ENCODE peak calls at places on chromosomes 1 and 21, in five cellular contexts. D is K562, O is A549, R is HepG2, P is GM12878. H is an unnamed sample.

GRCh38 chr1:234083460-234083859 is 179.0 kb downstream of the SLC35F3 start:
- DNase-seq in D (no peak), O (no peak), R (no peak), P (no peak), H (no peak)

GRCh38 chr1:161197560-161198205 is 1.2 kb downstream of the ADAMTS4 start:
- DNase-seq in D (no peak), O (no peak), R (no peak), P (no peak), H (no peak)

GRCh38 chr1:165631403-165632151 is 543 bp downstream of the MGST3 start:
- DNase-seq in D (peak), O (peak), R (no peak), P (no peak), H (peak)

GRCh38 chr1:10575616-10576015 is 100.9 kb downstream of the PEX14 start:
- DNase-seq in D (no peak), O (peak), R (no peak), P (no peak), H (peak)

GRCh38 chr1:229296541-229296941 is 25.6 kb downstream of the RAB4A start:
- DNase-seq in D (no peak), O (no peak), R (no peak), P (no peak), H (peak)

GRCh38 chr1:204190212-204191211 is 5.8 kb downstream of the KISS1 start:
- DNase-seq in D (peak), O (no peak), R (peak), P (no peak), H (peak)

GRCh38 chr1:155453141-155453540 is 109.5 kb downstream of the ASH1L start:
- DNase-seq in D (no peak), O (no peak), R (no peak), P (no peak), H (no peak)

GRCh38 chr1:221451741-221452140 is 290.1 kb downstream of the DUSP10 start:
- DNase-seq in D (no peak), O (no peak), R (no peak), P (no peak), H (no peak)

GRCh38 chr1:224339422-224340033 is 9.6 kb upstream of the NVL start:
- DNase-seq in D (no peak), O (no peak), R (no peak), P (no peak), H (no peak)

GRCh38 chr1:223678841-223679240 is 13.3 kb upstream of the CAPN8 start:
- DNase-seq in D (peak), O (no peak), R (no peak), P (no peak), H (no peak)

GRCh38 chr1:153563991-153564390 is 1.7 kb downstream of the S100A2 start:
- DNase-seq in D (no peak), O (no peak), R (no peak), P (no peak), H (no peak)

GRCh38 chr1:58755468-58755872 is 28.4 kb downstream of the JUN start:
- DNase-seq in D (no peak), O (peak), R (peak), P (peak), H (peak)

GRCh38 chr1:113021430-113022085 is 51.4 kb upstream of the LRIG2 start:
- DNase-seq in D (no peak), O (no peak), R (peak), P (no peak), H (no peak)

GRCh38 chr1:62175568-62176179 is 19.0 kb upstream of the L1TD1 start:
- DNase-seq in D (peak), O (no peak), R (peak), P (no peak), H (peak)

GRCh38 chr1:44447051-44447806 is 42.2 kb downstream of the RNF220 start:
- DNase-seq in D (no peak), O (no peak), R (no peak), P (no peak), H (no peak)

GRCh38 chr1:5745776-5746610 is 246.2 kb downstream of the NPHP4 start:
- DNase-seq in D (peak), O (peak), R (peak), P (no peak), H (peak)

GRCh38 chr1:41560496-41560895 is 76.0 kb upstream of the EDN2 start:
- DNase-seq in D (no peak), O (no peak), R (no peak), P (no peak), H (no peak)

GRCh38 chr1:215568287-215568692 is 1.2 kb downstream of the KCTD3 start:
- DNase-seq in D (peak), O (peak), R (no peak), P (no peak), H (peak)

GRCh38 chr1:209659909-209660308 is 7.7 kb upstream of the LAMB3 start:
- DNase-seq in D (no peak), O (no peak), R (no peak), P (no peak), H (peak)

GRCh38 chr1:99327357-99327756 is 63.1 kb downstream of the PLPPR4 start:
- DNase-seq in D (no peak), O (no peak), R (no peak), P (no peak), H (no peak)

GRCh38 chr1:36937371-36937770 is 96.9 kb downstream of the GRIK3 start:
- DNase-seq in D (no peak), O (no peak), R (no peak), P (no peak), H (no peak)

GRCh38 chr1:20199410-20199809 is 13.1 kb upstream of the PLA2G2C start:
- DNase-seq in D (no peak), O (no peak), R (no peak), P (no peak), H (no peak)

GRCh38 chr1:229230893-229231753 is 39.8 kb upstream of the RAB4A start:
- DNase-seq in D (no peak), O (peak), R (no peak), P (no peak), H (no peak)

GRCh38 chr1:172969611-172970010 is 81.1 kb downstream of the TNFSF18 start:
- DNase-seq in D (no peak), O (peak), R (peak), P (no peak), H (peak)

GRCh38 chr1:200179126-200179780 is 151.7 kb downstream of the NR5A2 start:
- DNase-seq in D (no peak), O (no peak), R (no peak), P (no peak), H (peak)

GRCh38 chr1:119659628-119660027 is 11.6 kb upstream of the ZNF697 start:
- DNase-seq in D (no peak), O (no peak), R (no peak), P (no peak), H (peak)

GRCh38 chr1:29410476-29410875 is 174.2 kb downstream of the PTPRU start:
- DNase-seq in D (no peak), O (no peak), R (no peak), P (no peak), H (no peak)
- TF ChIP-seq RFX5 in D (no peak), O (no peak), R (no peak), P (no peak), H (no peak)

DNA sequence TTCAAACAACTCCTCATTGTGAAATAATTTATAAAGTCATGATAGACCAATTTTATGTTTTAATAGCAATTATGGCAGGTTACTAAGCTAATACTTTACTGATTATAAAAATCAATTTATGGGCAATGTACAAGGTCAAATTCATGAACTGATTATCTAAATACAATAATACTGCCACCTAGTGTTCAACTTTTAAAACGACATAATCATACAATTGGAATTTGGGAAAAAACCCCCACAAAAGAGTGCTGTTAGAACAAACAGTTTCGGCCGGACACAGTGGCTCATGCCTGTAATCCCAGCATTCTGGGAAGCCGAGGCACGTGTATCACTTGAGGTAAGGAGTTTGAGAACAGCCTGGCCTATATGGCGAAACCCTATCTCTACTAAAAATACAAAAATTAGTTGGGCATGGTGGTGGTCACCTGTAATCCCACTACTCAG is 14.0 kb downstream of the GTF2B start:
- DNase-seq in D (no peak), O (no peak), R (peak), P (no peak), H (peak)
- TF ChIP-seq RFX5 in D (no peak), O (no peak), R (no peak), P (no peak), H (no peak)

DNA sequence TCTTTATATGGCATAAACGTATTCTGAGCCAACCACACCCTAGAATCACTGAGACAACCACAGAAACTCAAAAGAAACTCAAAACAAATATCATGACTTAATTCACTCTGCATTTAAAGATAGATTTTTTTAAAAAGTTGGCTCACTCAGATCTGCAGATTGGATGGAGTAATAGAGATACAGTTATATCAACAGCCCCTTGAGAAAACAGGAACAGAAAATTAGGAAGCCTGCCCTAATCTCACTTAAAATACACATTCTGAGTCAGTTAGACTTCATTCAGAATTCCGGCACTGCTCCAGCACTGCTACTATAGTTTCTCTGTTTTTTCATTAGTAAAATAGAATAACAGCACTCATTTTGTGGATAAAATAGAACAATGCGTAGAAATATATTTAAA is 94.9 kb downstream of the COL24A1 start:
- DNase-seq in D (no peak), O (no peak), R (no peak), P (no peak), H (peak)
- TF ChIP-seq RFX5 in D (no peak), O (no peak), R (no peak), P (no peak), H (no peak)

DNA sequence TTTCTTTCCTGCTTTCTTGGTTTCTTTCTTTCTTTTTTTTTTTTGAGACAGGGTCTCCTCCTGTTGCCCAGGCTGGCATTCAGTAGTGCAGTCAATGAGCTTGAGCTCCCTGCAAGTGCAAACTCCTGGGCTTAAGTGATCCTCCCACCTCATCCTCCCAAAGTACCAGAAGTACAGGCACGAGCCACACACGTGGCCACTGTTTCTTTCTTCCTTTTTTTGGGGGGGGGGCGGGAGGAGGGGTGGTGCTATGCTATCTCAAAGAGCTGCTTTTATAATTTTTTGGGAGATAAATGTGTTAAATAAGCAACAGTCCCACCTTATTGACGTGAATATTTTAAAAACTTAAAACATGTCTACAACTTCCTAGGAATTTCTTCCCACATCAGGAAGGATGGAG is 42.2 kb downstream of the AK4 start:
- DNase-seq in D (no peak), O (no peak), R (no peak), P (no peak), H (no peak)
- TF ChIP-seq RFX5 in D (no peak), O (no peak), R (no peak), P (no peak), H (no peak)

DNA sequence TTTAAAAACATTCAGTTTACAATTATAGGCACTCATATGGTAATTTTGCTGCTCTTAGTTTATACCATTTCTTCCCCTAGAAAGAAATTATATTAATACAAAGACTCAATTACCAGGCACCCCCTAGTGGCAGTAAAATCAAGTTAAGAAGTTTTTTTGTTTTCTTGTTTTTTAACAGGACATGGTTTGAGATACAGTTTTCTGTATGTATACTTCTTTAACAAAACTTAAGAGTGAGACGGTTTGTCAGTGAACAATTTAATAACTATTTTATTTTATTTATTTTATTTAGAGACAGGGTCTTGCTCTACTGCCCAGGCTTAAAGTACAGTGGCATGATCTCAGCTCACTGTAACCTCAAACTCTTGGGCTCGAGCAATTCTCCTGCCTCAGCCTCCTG is 224.6 kb downstream of the FAF1 start:
- DNase-seq in D (peak), O (peak), R (no peak), P (no peak), H (peak)
- TF ChIP-seq RFX5 in D (no peak), O (no peak), R (no peak), P (no peak), H (no peak)

GRCh38 chr1:117673405-117673804 is 67.6 kb downstream of the TENT5C start:
- DNase-seq in D (no peak), O (no peak), R (no peak), P (no peak), H (peak)
- TF ChIP-seq RFX5 in D (no peak), O (no peak), R (no peak), P (no peak), H (no peak)

GRCh38 chr21:46153259-46154154 is 1.9 kb downstream of the FTCD start:
- DNase-seq in D (peak), O (peak), R (peak), P (no peak), H (no peak)
- TF ChIP-seq RFX5 in D (no peak), O (no peak), R (no peak), P (no peak), H (no peak)

GRCh38 chr1:40312238-40313205 is 4.6 kb downstream of the COL9A2 start:
- DNase-seq in D (no peak), O (no peak), R (peak), P (peak), H (no peak)
- TF ChIP-seq RFX5 in D (no peak), O (no peak), R (no peak), P (no peak), H (no peak)

GRCh38 chr1:57133686-57134085 is 167.9 kb upstream of the C8B start:
- DNase-seq in D (no peak), O (no peak), R (no peak), P (no peak), H (peak)
- TF ChIP-seq RFX5 in D (no peak), O (no peak), R (no peak), P (no peak), H (no peak)